ENCODE peak calls at places on chromosomes 4 and X, in nine cellular contexts. J is heart left ventricle; G is mucosa of descending colon; Z is A549; N is CD4-positive, alpha-beta T cell; Y is A673; P is glutamatergic neuron; E is right atrium auricular region; C is neural crest cell. X is an unnamed sample.

GRCh38 chr4:7985891-7986441 is 46.3 kb upstream of the AFAP1 start:
- DNase-seq in E (no peak), Y (no peak), Z (no peak), J (no peak), N (no peak), G (no peak), C (no peak), P (no peak), X (no peak)

GRCh38 chr4:15648600-15648999 is 6.6 kb downstream of the FBXL5 start:
- DNase-seq in J (no peak), N (no peak), Y (no peak), C (no peak), E (no peak), P (no peak), Z (no peak), G (no peak), X (no peak)

GRCh38 chr4:152328595-152328994 is 207.3 kb downstream of the FBXW7 start:
- DNase-seq in G (no peak), P (no peak), Z (peak), J (no peak), E (no peak), C (no peak), Y (no peak), N (no peak), X (no peak)

GRCh38 chrX:23269923-23270322 is 64.7 kb upstream of the PTCHD1 start:
- DNase-seq in C (no peak), E (no peak), Z (no peak), Y (no peak), P (no peak), N (no peak), J (no peak), G (no peak), X (no peak)

GRCh38 chr4:80806472-80806871 is 224.0 kb upstream of the BMP3 start:
- DNase-seq in N (no peak), C (no peak), E (no peak), G (no peak), Y (no peak), J (no peak), Z (peak), P (no peak), X (no peak)

GRCh38 chr4:18069806-18070205 is 48.3 kb upstream of the LCORL start:
- DNase-seq in N (no peak), G (no peak), C (no peak), Z (no peak), Y (no peak), J (no peak), E (no peak), P (no peak), X (no peak)

GRCh38 chr4:80125252-80126177 is 52.5 kb upstream of the ANTXR2 start:
- DNase-seq in Y (peak), C (no peak), G (no peak), E (no peak), P (no peak), J (no peak), Z (peak), N (peak), X (no peak)

GRCh38 chr4:128123036-128123435 is 61.9 kb downstream of the LARP1B start:
- DNase-seq in Y (no peak), Z (no peak), C (no peak), G (no peak), E (no peak), P (no peak), J (no peak), N (no peak), X (no peak)

GRCh38 chr4:102642571-102643298 is 118.0 kb downstream of the MANBA start:
- DNase-seq in P (no peak), J (no peak), G (no peak), E (no peak), C (no peak), Z (no peak), N (no peak), Y (no peak), X (no peak)

GRCh38 chr4:94621491-94622080 is 136.2 kb upstream of the BMPR1B start:
- DNase-seq in J (no peak), N (no peak), E (no peak), G (no peak), P (no peak), Y (peak), Z (peak), C (peak), X (no peak)

GRCh38 chr4:151407466-151408379 is 1.3 kb upstream of the FHIP1A start:
- DNase-seq in J (peak), Y (no peak), P (no peak), C (no peak), Z (no peak), E (no peak), N (no peak), G (peak), X (no peak)

GRCh38 chr4:52059372-52059771 is 8.3 kb downstream of the SPATA18 start:
- DNase-seq in C (no peak), P (no peak), N (no peak), Z (peak), Y (peak), G (no peak), J (peak), E (no peak), X (no peak)

GRCh38 chr4:122702939-122703338 is 29.6 kb upstream of the BBS12 start:
- DNase-seq in Z (no peak), N (no peak), J (no peak), G (peak), E (no peak), Y (no peak), C (no peak), P (no peak), X (no peak)

GRCh38 chrX:42524374-42524773 is 253.6 kb downstream of the PPP1R2C start:
- DNase-seq in P (no peak), E (no peak), Z (no peak), G (no peak), Y (no peak), J (no peak), C (no peak), N (no peak), X (no peak)

GRCh38 chr4:86129546-86129945 is 230.3 kb downstream of the MAPK10 start:
- DNase-seq in E (no peak), C (no peak), P (no peak), G (no peak), J (no peak), Y (no peak), Z (no peak), N (no peak), X (no peak)

GRCh38 chr4:3250956-3251690 is 2.2 kb downstream of the MSANTD1 start:
- DNase-seq in G (peak), N (no peak), E (no peak), C (no peak), Z (no peak), P (peak), Y (no peak), J (no peak), X (no peak)

GRCh38 chrX:109472939-109473713 is 8.8 kb downstream of the GUCY2F start:
- DNase-seq in N (no peak), Y (peak), G (no peak), E (no peak), J (no peak), C (peak), Z (peak), P (peak), X (no peak)

GRCh38 chr4:16195209-16195608 is 31.1 kb downstream of the TAPT1 start:
- DNase-seq in P (no peak), J (no peak), Z (no peak), C (no peak), N (no peak), G (no peak), E (no peak), Y (no peak), X (no peak)

GRCh38 chr4:137312257-137312656 is 220.0 kb downstream of the PCDH18 start:
- DNase-seq in P (no peak), C (no peak), N (no peak), Y (no peak), G (no peak), J (no peak), E (no peak), Z (no peak), X (no peak)

GRCh38 chr4:26171953-26172352 is 148.9 kb upstream of the RBPJ start:
- DNase-seq in E (no peak), J (no peak), C (no peak), P (no peak), G (no peak), Z (no peak), N (no peak), Y (no peak), X (no peak)

GRCh38 chrX:150934453-150934852 is 36.0 kb upstream of the CD99L2 start:
- DNase-seq in P (no peak), N (no peak), C (no peak), J (no peak), Y (no peak), G (no peak), Z (peak), E (no peak), X (no peak)

GRCh38 chr4:86452323-86452995 is 92.6 kb upstream of the MAPK10 start:
- DNase-seq in J (no peak), N (no peak), G (no peak), E (no peak), Z (no peak), P (no peak), Y (no peak), C (no peak), X (no peak)

GRCh38 chr4:102778720-102779119 is 18.0 kb upstream of the MANBA start:
- DNase-seq in J (no peak), C (no peak), Z (no peak), P (no peak), G (peak), E (no peak), N (no peak), Y (no peak), X (no peak)

GRCh38 chr4:105620640-105621323 is 68.4 kb downstream of the ARHGEF38 start:
- DNase-seq in P (no peak), E (no peak), C (no peak), G (no peak), J (no peak), Z (peak), N (no peak), Y (no peak), X (no peak)

GRCh38 chr4:74328501-74328900 is 20.2 kb downstream of the EPGN start:
- DNase-seq in Y (no peak), N (no peak), E (no peak), J (no peak), C (no peak), P (no peak), G (no peak), Z (no peak), X (no peak)

GRCh38 chrX:74835566-74835965 is 89.7 kb downstream of the NEXMIF start:
- DNase-seq in J (no peak), E (no peak), G (no peak), Z (peak), P (no peak), C (no peak), N (no peak), Y (no peak), X (no peak)

GRCh38 chr4:173415885-173416658 is 17.2 kb upstream of the SCRG1 start:
- DNase-seq in Y (peak), Z (no peak), C (no peak), P (no peak), N (no peak), G (no peak), E (peak), J (peak), X (no peak)

GRCh38 chr4:93237526-93237925 is 591.0 kb upstream of the ATOH1 start:
- DNase-seq in E (no peak), N (no peak), P (no peak), G (no peak), J (no peak), C (no peak), Y (no peak), Z (no peak), X (no peak)

GRCh38 chrX:55908685-55909212 is 191.2 kb downstream of the RRAGB start:
- DNase-seq in Z (peak), G (peak), J (no peak), E (no peak), N (no peak), P (peak), Y (no peak), C (peak), X (no peak)

GRCh38 chr4:145716200-145716599 is 36.3 kb downstream of the C4orf51 start:
- DNase-seq in G (no peak), J (no peak), P (no peak), Z (no peak), C (no peak), N (no peak), Y (no peak), E (no peak), X (no peak)

GRCh38 chr4:154039435-154040061 is 250.7 kb upstream of the SFRP2 start:
- DNase-seq in Z (no peak), N (no peak), E (no peak), Y (peak), G (no peak), J (no peak), P (no peak), C (no peak), X (no peak)

GRCh38 chrX:33307954-33308353 is 96.6 kb upstream of the DMD start:
- DNase-seq in C (no peak), Y (no peak), G (no peak), J (no peak), E (no peak), Z (no peak), P (no peak), N (no peak), X (no peak)

GRCh38 chrX:149825424-149825823 is 43.7 kb downstream of the MAGEA9 start:
- DNase-seq in P (peak), Z (peak), J (no peak), C (peak), Y (peak), G (peak), E (no peak), N (peak), X (peak)

GRCh38 chr4:126992910-126993309 is 639.8 kb upstream of the INTU start:
- DNase-seq in N (no peak), C (no peak), G (no peak), E (no peak), P (no peak), Y (no peak), Z (no peak), J (no peak), X (no peak)

GRCh38 chr4:41212221-41213203 is 1.8 kb downstream of the APBB2 start:
- DNase-seq in C (no peak), G (peak), P (peak), E (no peak), Y (peak), Z (peak), N (no peak), J (peak), X (no peak)

GRCh38 chrX:38948046-38948445 is 146.8 kb downstream of the MID1IP1 start:
- DNase-seq in Y (no peak), G (no peak), Z (no peak), J (no peak), P (no peak), N (no peak), E (no peak), C (no peak), X (no peak)
- TF ChIP-seq CTCF in Y (no peak), G (no peak), Z (no peak), J (no peak), P (no peak), N (no peak), E (no peak), C (no peak), X (no peak)

GRCh38 chrX:19040373-19040772 is 56.5 kb upstream of the PHKA2 start:
- DNase-seq in P (no peak), J (no peak), G (no peak), Y (peak), N (no peak), C (no peak), E (no peak), Z (no peak), X (no peak)
- TF ChIP-seq CTCF in P (peak), J (peak), G (no peak), Y (peak), N (peak), C (peak), E (no peak), Z (peak), X (no peak)

DNA sequence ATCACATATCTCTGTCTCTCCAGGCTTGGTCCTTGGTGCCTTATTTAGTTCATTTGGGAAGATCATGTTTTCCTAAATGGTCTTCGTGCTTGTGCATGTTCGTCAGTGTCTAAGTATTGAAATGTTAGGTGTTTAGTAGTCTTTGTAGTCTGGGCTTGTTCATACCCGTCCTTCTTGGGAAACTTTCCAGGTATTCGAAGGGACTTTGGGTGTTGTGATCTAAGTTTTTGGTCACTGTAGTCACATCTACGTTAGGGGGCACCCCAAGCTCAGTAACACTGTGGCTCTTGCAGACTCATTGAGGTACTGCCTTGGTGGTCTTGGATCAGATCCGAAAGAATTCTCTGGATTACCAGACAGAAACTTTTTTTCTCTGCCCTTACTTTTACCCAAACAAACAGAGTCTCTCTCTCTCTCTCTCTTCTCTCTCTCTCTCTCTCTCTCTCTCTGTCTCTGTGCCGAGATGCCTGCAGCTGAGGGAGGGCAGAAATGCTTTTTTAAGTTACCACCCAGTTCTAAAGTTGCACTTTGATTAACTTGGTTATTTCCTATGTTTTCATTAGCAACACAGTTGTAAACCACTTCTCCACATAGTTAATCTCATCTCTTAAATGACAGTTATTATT is 67.6 kb upstream of the SLC7A3 start:
- DNase-seq in E (no peak), N (no peak), G (no peak), Y (peak), P (no peak), C (peak), Z (peak), J (peak), X (no peak)
- TF ChIP-seq CTCF in E (no peak), N (no peak), G (no peak), Y (peak), P (no peak), C (peak), Z (peak), J (no peak), X (no peak)

GRCh38 chrX:143664302-143664701 is 28.4 kb upstream of the SLITRK4 start:
- DNase-seq in E (no peak), G (no peak), J (no peak), N (no peak), P (no peak), C (peak), Z (peak), Y (peak), X (no peak)
- TF ChIP-seq CTCF in E (peak), G (peak), J (peak), N (no peak), P (peak), C (peak), Z (peak), Y (peak), X (no peak)

GRCh38 chr4:1015179-1015578 is 3.8 kb downstream of the FGFRL1 start:
- DNase-seq in G (no peak), Z (no peak), P (no peak), J (no peak), N (no peak), E (no peak), Y (no peak), C (peak), X (no peak)
- TF ChIP-seq CTCF in G (no peak), Z (no peak), P (no peak), J (no peak), N (no peak), E (no peak), Y (no peak), C (no peak), X (no peak)

GRCh38 chr4:4507923-4508322 is 33.9 kb downstream of the STX18 start:
- DNase-seq in E (no peak), Y (peak), Z (no peak), J (no peak), G (no peak), N (no peak), P (no peak), C (no peak), X (no peak)
- TF ChIP-seq CTCF in E (no peak), Y (peak), Z (peak), J (no peak), G (no peak), N (peak), P (no peak), C (peak), X (no peak)

GRCh38 chrX:72125331-72126047 is 6.2 kb downstream of the RTL5 start:
- DNase-seq in C (no peak), N (no peak), P (no peak), Z (no peak), E (no peak), Y (no peak), J (no peak), G (no peak), X (no peak)
- TF ChIP-seq CTCF in C (no peak), N (no peak), P (no peak), Z (no peak), E (no peak), Y (peak), J (no peak), G (no peak), X (no peak)

GRCh38 chrX:58025979-58026378 is 115.7 kb upstream of the ZXDA start:
- DNase-seq in E (no peak), J (peak), P (no peak), N (peak), G (no peak), Y (peak), Z (peak), C (no peak), X (no peak)
- TF ChIP-seq CTCF in E (peak), J (peak), P (no peak), N (peak), G (no peak), Y (peak), Z (peak), C (peak), X (peak)

GRCh38 chrX:21758488-21758887 is 572 bp upstream of the SMPX start:
- DNase-seq in G (no peak), J (no peak), Y (no peak), P (no peak), E (no peak), C (no peak), Z (no peak), N (no peak), X (no peak)
- TF ChIP-seq CTCF in G (no peak), J (no peak), Y (no peak), P (no peak), E (no peak), C (peak), Z (no peak), N (no peak), X (no peak)

DNA sequence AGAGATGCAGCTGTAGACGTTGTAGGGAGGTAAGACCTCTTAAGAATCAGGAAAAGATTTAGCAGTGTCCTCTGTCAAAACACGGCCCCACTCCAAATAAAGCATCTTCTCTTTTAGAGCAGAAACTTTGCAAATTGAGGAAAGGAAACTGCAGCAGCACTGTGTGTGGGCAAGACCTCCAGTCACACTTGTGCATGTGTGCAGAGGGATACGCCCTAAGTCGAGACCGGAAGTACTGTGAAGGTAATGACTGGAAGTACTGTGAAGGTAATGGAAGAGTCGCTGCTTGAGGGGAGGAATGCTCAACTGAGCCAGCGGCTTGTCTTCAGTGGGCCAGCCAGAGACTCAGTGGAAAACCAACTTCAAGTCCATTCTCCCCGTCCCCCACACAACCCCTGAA is 46.5 kb downstream of the EGF start:
- DNase-seq in G (no peak), E (no peak), N (no peak), P (no peak), Z (no peak), J (no peak), Y (no peak), C (no peak), X (no peak)
- TF ChIP-seq CTCF in G (no peak), E (no peak), N (no peak), P (no peak), Z (no peak), J (no peak), Y (no peak), C (no peak), X (no peak)

X was measured in natural killer cell.